ENCODE peak calls at places on chromosomes 11 and 22, in seven cellular contexts. One of them, this sample, is unnamed.

GRCh38 chr11:119671561-119672015 is 57.4 kb downstream of the NECTIN1 start:
- DNase-seq in T-helper 2 cell: no peak
- DNase-seq in NCI-H460: no peak
- DNase-seq in astrocyte of the cerebellum: no peak
- DNase-seq in stimulated activated CD4-positive, alpha-beta T cell treated with anti-CD3 and anti-CD28 coated beads, Interleukin-4, amount 100 ng/mL, for 48 hours: no peak
- DNase-seq in foreskin melanocyte: no peak
- DNase-seq in MV-4-11: no peak
- DNase-seq in this sample: no peak

GRCh38 chr22:35477911-35478582 is 62.6 kb upstream of the RASD2 start:
- DNase-seq in MV-4-11: peak; percentile 93
- DNase-seq in stimulated activated CD4-positive, alpha-beta T cell treated with anti-CD3 and anti-CD28 coated beads, Interleukin-4, amount 100 ng/mL, for 48 hours: no peak
- DNase-seq in foreskin melanocyte: peak; percentile 29
- DNase-seq in NCI-H460: peak; percentile 43
- DNase-seq in astrocyte of the cerebellum: peak; percentile 49
- DNase-seq in T-helper 2 cell: no peak
- DNase-seq in this sample: no peak

GRCh38 chr11:94449029-94449428 is 44.6 kb downstream of the MRE11 start:
- DNase-seq in MV-4-11: no peak
- DNase-seq in astrocyte of the cerebellum: no peak
- DNase-seq in NCI-H460: no peak
- DNase-seq in T-helper 2 cell: no peak
- DNase-seq in stimulated activated CD4-positive, alpha-beta T cell treated with anti-CD3 and anti-CD28 coated beads, Interleukin-4, amount 100 ng/mL, for 48 hours: no peak
- DNase-seq in foreskin melanocyte: no peak
- DNase-seq in this sample: no peak

GRCh38 chr11:29782447-29782846 is 234.4 kb downstream of the KCNA4 start:
- DNase-seq in NCI-H460: no peak
- DNase-seq in MV-4-11: no peak
- DNase-seq in T-helper 2 cell: no peak
- DNase-seq in foreskin melanocyte: peak; percentile 60
- DNase-seq in stimulated activated CD4-positive, alpha-beta T cell treated with anti-CD3 and anti-CD28 coated beads, Interleukin-4, amount 100 ng/mL, for 48 hours: no peak
- DNase-seq in astrocyte of the cerebellum: no peak
- DNase-seq in this sample: no peak

GRCh38 chr11:125593113-125593761 is 585 bp downstream of the STT3A start:
- DNase-seq in T-helper 2 cell: no peak
- DNase-seq in NCI-H460: no peak
- DNase-seq in astrocyte of the cerebellum: no peak
- DNase-seq in foreskin melanocyte: peak; percentile 29
- DNase-seq in MV-4-11: no peak
- DNase-seq in stimulated activated CD4-positive, alpha-beta T cell treated with anti-CD3 and anti-CD28 coated beads, Interleukin-4, amount 100 ng/mL, for 48 hours: no peak
- DNase-seq in this sample: no peak

GRCh38 chr22:49292909-49293308 is 534.8 kb downstream of the BRD1 start:
- DNase-seq in T-helper 2 cell: no peak
- DNase-seq in stimulated activated CD4-positive, alpha-beta T cell treated with anti-CD3 and anti-CD28 coated beads, Interleukin-4, amount 100 ng/mL, for 48 hours: no peak
- DNase-seq in NCI-H460: no peak
- DNase-seq in foreskin melanocyte: no peak
- DNase-seq in astrocyte of the cerebellum: no peak
- DNase-seq in MV-4-11: no peak
- DNase-seq in this sample: no peak

GRCh38 chr11:124195419-124195734 is 12.2 kb downstream of the OR10D3 start:
- DNase-seq in stimulated activated CD4-positive, alpha-beta T cell treated with anti-CD3 and anti-CD28 coated beads, Interleukin-4, amount 100 ng/mL, for 48 hours: no peak
- DNase-seq in T-helper 2 cell: no peak
- DNase-seq in astrocyte of the cerebellum: no peak
- DNase-seq in NCI-H460: no peak
- DNase-seq in foreskin melanocyte: no peak
- DNase-seq in MV-4-11: no peak
- DNase-seq in this sample: no peak

GRCh38 chr11:70244698-70245097 is 25.8 kb upstream of the PPFIA1 start:
- DNase-seq in NCI-H460: no peak
- DNase-seq in stimulated activated CD4-positive, alpha-beta T cell treated with anti-CD3 and anti-CD28 coated beads, Interleukin-4, amount 100 ng/mL, for 48 hours: no peak
- DNase-seq in T-helper 2 cell: no peak
- DNase-seq in foreskin melanocyte: no peak
- DNase-seq in astrocyte of the cerebellum: peak; percentile 60
- DNase-seq in MV-4-11: no peak
- DNase-seq in this sample: no peak

GRCh38 chr11:121524233-121524631 is 71.5 kb upstream of the SORL1-AS1 start:
- DNase-seq in MV-4-11: peak; percentile 84
- DNase-seq in astrocyte of the cerebellum: no peak
- DNase-seq in T-helper 2 cell: no peak
- DNase-seq in stimulated activated CD4-positive, alpha-beta T cell treated with anti-CD3 and anti-CD28 coated beads, Interleukin-4, amount 100 ng/mL, for 48 hours: no peak
- DNase-seq in NCI-H460: no peak
- DNase-seq in foreskin melanocyte: no peak
- DNase-seq in this sample: no peak

GRCh38 chr22:22536916-22537315 is 16.8 kb upstream of the ZNF280A start:
- DNase-seq in T-helper 2 cell: no peak
- DNase-seq in NCI-H460: no peak
- DNase-seq in foreskin melanocyte: no peak
- DNase-seq in stimulated activated CD4-positive, alpha-beta T cell treated with anti-CD3 and anti-CD28 coated beads, Interleukin-4, amount 100 ng/mL, for 48 hours: no peak
- DNase-seq in MV-4-11: no peak
- DNase-seq in astrocyte of the cerebellum: no peak
- DNase-seq in this sample: no peak

GRCh38 chr11:76385903-76386302 is 4.8 kb downstream of the GVQW3 start:
- DNase-seq in astrocyte of the cerebellum: peak; percentile 55
- DNase-seq in NCI-H460: no peak
- DNase-seq in T-helper 2 cell: no peak
- DNase-seq in MV-4-11: no peak
- DNase-seq in foreskin melanocyte: no peak
- DNase-seq in stimulated activated CD4-positive, alpha-beta T cell treated with anti-CD3 and anti-CD28 coated beads, Interleukin-4, amount 100 ng/mL, for 48 hours: no peak
- DNase-seq in this sample: no peak

GRCh38 chr11:95095858-95096587 is 6.4 kb downstream of the ENDOD1 start:
- DNase-seq in NCI-H460: no peak
- DNase-seq in astrocyte of the cerebellum: peak; percentile 46
- DNase-seq in foreskin melanocyte: no peak
- DNase-seq in stimulated activated CD4-positive, alpha-beta T cell treated with anti-CD3 and anti-CD28 coated beads, Interleukin-4, amount 100 ng/mL, for 48 hours: no peak
- DNase-seq in MV-4-11: peak; percentile 91
- DNase-seq in T-helper 2 cell: no peak
- DNase-seq in this sample: no peak

GRCh38 chr22:20793386-20794131 is 19.6 kb downstream of the SERPIND1 start:
- DNase-seq in foreskin melanocyte: no peak
- DNase-seq in astrocyte of the cerebellum: no peak
- DNase-seq in stimulated activated CD4-positive, alpha-beta T cell treated with anti-CD3 and anti-CD28 coated beads, Interleukin-4, amount 100 ng/mL, for 48 hours: no peak
- DNase-seq in T-helper 2 cell: no peak
- DNase-seq in NCI-H460: no peak
- DNase-seq in MV-4-11: no peak
- DNase-seq in this sample: no peak

GRCh38 chr11:62613275-62613864 is 313 bp downstream of the ROM1 start:
- DNase-seq in MV-4-11: no peak
- DNase-seq in astrocyte of the cerebellum: no peak
- DNase-seq in stimulated activated CD4-positive, alpha-beta T cell treated with anti-CD3 and anti-CD28 coated beads, Interleukin-4, amount 100 ng/mL, for 48 hours: no peak
- DNase-seq in T-helper 2 cell: no peak
- DNase-seq in NCI-H460: no peak
- DNase-seq in foreskin melanocyte: no peak
- DNase-seq in this sample: no peak

GRCh38 chr11:1209371-1210057 is 13.4 kb upstream of the MUC5B start:
- DNase-seq in stimulated activated CD4-positive, alpha-beta T cell treated with anti-CD3 and anti-CD28 coated beads, Interleukin-4, amount 100 ng/mL, for 48 hours: no peak
- DNase-seq in NCI-H460: no peak
- DNase-seq in foreskin melanocyte: no peak
- DNase-seq in T-helper 2 cell: no peak
- DNase-seq in astrocyte of the cerebellum: no peak
- DNase-seq in MV-4-11: no peak
- DNase-seq in this sample: no peak

GRCh38 chr11:134027671-134028070 is 41.2 kb upstream of the JAM3 start:
- DNase-seq in NCI-H460: no peak
- DNase-seq in stimulated activated CD4-positive, alpha-beta T cell treated with anti-CD3 and anti-CD28 coated beads, Interleukin-4, amount 100 ng/mL, for 48 hours: no peak
- DNase-seq in MV-4-11: no peak
- DNase-seq in astrocyte of the cerebellum: no peak
- DNase-seq in foreskin melanocyte: no peak
- DNase-seq in T-helper 2 cell: no peak
- DNase-seq in this sample: no peak

GRCh38 chr11:62129610-62130497 is 6.0 kb downstream of the INCENP start:
- DNase-seq in foreskin melanocyte: no peak
- DNase-seq in astrocyte of the cerebellum: no peak
- DNase-seq in T-helper 2 cell: no peak
- DNase-seq in NCI-H460: no peak
- DNase-seq in MV-4-11: no peak
- DNase-seq in stimulated activated CD4-positive, alpha-beta T cell treated with anti-CD3 and anti-CD28 coated beads, Interleukin-4, amount 100 ng/mL, for 48 hours: no peak
- DNase-seq in this sample: no peak

GRCh38 chr11:19344661-19345518 is 104.1 kb upstream of the E2F8 start:
- DNase-seq in astrocyte of the cerebellum: peak; percentile 19
- DNase-seq in foreskin melanocyte: no peak
- DNase-seq in T-helper 2 cell: no peak
- DNase-seq in MV-4-11: no peak
- DNase-seq in NCI-H460: no peak
- DNase-seq in stimulated activated CD4-positive, alpha-beta T cell treated with anti-CD3 and anti-CD28 coated beads, Interleukin-4, amount 100 ng/mL, for 48 hours: no peak
- DNase-seq in this sample: no peak

GRCh38 chr11:87281496-87281895 is 243.8 kb downstream of the TMEM135 start:
- DNase-seq in foreskin melanocyte: no peak
- DNase-seq in astrocyte of the cerebellum: peak; percentile 35
- DNase-seq in T-helper 2 cell: no peak
- DNase-seq in NCI-H460: peak; percentile 21
- DNase-seq in MV-4-11: peak; percentile 41
- DNase-seq in stimulated activated CD4-positive, alpha-beta T cell treated with anti-CD3 and anti-CD28 coated beads, Interleukin-4, amount 100 ng/mL, for 48 hours: no peak
- DNase-seq in this sample: no peak

GRCh38 chr22:35530700-35531099 is 9.9 kb upstream of the RASD2 start:
- DNase-seq in MV-4-11: peak; percentile 34
- DNase-seq in foreskin melanocyte: no peak
- DNase-seq in stimulated activated CD4-positive, alpha-beta T cell treated with anti-CD3 and anti-CD28 coated beads, Interleukin-4, amount 100 ng/mL, for 48 hours: no peak
- DNase-seq in NCI-H460: no peak
- DNase-seq in astrocyte of the cerebellum: no peak
- DNase-seq in T-helper 2 cell: no peak
- DNase-seq in this sample: no peak